ENCODE peak calls at places on chromosomes 13 and 19, in five cellular contexts. A is putamen; N is stomach; R is NCI-H2171; Z is activated CD4-positive, alpha-beta T cell treated with anti-CD3 and anti-CD28 coated beads, Interleukin-2, amount 50 U/mL, for 48 hours. T is an unnamed sample.

GRCh38 chr19:29837448-29837961 is 25.7 kb downstream of the CCNE1 start:
- DNase-seq in Z (peak; percentile 56), A (peak; percentile 37), N (no peak), R (no peak), T (no peak)

GRCh38 chr13:28631792-28632191 is 27.1 kb upstream of the POMP start:
- DNase-seq in Z (no peak), N (no peak), A (no peak), R (no peak), T (no peak)

GRCh38 chr13:33111414-33112110 is 95.3 kb downstream of the KL start:
- DNase-seq in A (no peak), R (no peak), N (no peak), Z (no peak), T (no peak)

GRCh38 chr19:15722956-15723355 is 4.9 kb upstream of the OR10H2 start:
- DNase-seq in N (no peak), R (no peak), Z (no peak), A (no peak), T (no peak)

GRCh38 chr13:109836629-109837607 is 50.5 kb upstream of the IRS2 start:
- DNase-seq in Z (no peak), N (peak; percentile 56), A (no peak), R (no peak), T (no peak)

GRCh38 chr13:22897571-22898314 is 283.0 kb upstream of the SGCG start:
- DNase-seq in Z (no peak), N (no peak), A (no peak), R (no peak), T (no peak)

GRCh38 chr13:94813920-94814500 is 101.7 kb upstream of the SOX21 start:
- DNase-seq in N (no peak), A (no peak), Z (no peak), R (no peak), T (no peak)

GRCh38 chr13:107866007-107866665 is 349.2 kb downstream of the LIG4 start:
- DNase-seq in A (peak; percentile 13), N (no peak), R (peak; percentile 5), Z (no peak), T (no peak)

GRCh38 chr13:111280666-111281577 is 39.5 kb upstream of the TEX29 start:
- DNase-seq in N (no peak), R (no peak), Z (no peak), A (no peak), T (no peak)

GRCh38 chr19:27962260-27962659 is 1250.7 kb downstream of the UQCRFS1 start:
- DNase-seq in N (no peak), R (no peak), Z (no peak), A (no peak), T (no peak)

GRCh38 chr19:51194527-51195315 is 30.2 kb upstream of the CD33 start:
- DNase-seq in A (no peak), Z (no peak), R (no peak), N (no peak), T (peak; percentile 41)

GRCh38 chr13:108182652-108183051 is 32.7 kb downstream of the LIG4 start:
- DNase-seq in R (no peak), Z (no peak), N (no peak), A (no peak), T (no peak)

GRCh38 chr19:44927746-44928145 is 13.3 kb downstream of the APOC1 start:
- DNase-seq in A (no peak), N (no peak), Z (no peak), R (no peak), T (no peak)

GRCh38 chr19:34457446-34457845 is 24.1 kb upstream of the WTIP start:
- DNase-seq in A (no peak), R (no peak), N (no peak), Z (no peak), T (no peak)

GRCh38 chr19:36837525-36837901 is 674 bp downstream of the ZNF790 start:
- DNase-seq in N (no peak), A (no peak), R (peak; percentile 38), Z (no peak), T (no peak)

GRCh38 chr13:97220151-97220900 is 1.8 kb upstream of the MBNL2 start:
- DNase-seq in A (peak; percentile 35), R (no peak), N (no peak), Z (no peak), T (no peak)

GRCh38 chr13:97946951-97947588 is 6.4 kb upstream of the IPO5 start:
- DNase-seq in A (no peak), N (no peak), R (no peak), Z (no peak), T (no peak)

GRCh38 chr19:4759388-4760284 is 31.9 kb upstream of the FEM1A start:
- DNase-seq in A (peak; percentile 87), N (peak; percentile 92), Z (peak; percentile 78), R (peak; percentile 82), T (peak; percentile 57)

GRCh38 chr19:51407631-51408131 is 9.8 kb downstream of the SIGLEC10 start:
- DNase-seq in Z (peak; percentile 47), N (peak; percentile 40), A (no peak), R (no peak), T (peak; percentile 90)

GRCh38 chr13:23750383-23751121 is 138.6 kb downstream of the MIPEP start:
- DNase-seq in R (no peak), N (no peak), Z (no peak), A (no peak), T (no peak)

GRCh38 chr13:46745062-46745461 is 51.9 kb downstream of the ESD start:
- DNase-seq in Z (no peak), N (no peak), R (no peak), A (no peak), T (no peak)

GRCh38 chr19:5017235-5017634 is 48.3 kb downstream of the KDM4B start:
- DNase-seq in Z (no peak), R (no peak), N (no peak), A (no peak), T (no peak)

T was measured in HL-60.